ENCODE peak calls at places on chromosomes 1 and 21, in seven cellular contexts. S is aorta; N is AG09319; Y is activated T-cell treated with anti-CD3 and anti-CD28 coated beads for 24 hours; P is HFF-Myc; V is activated CD4-positive, alpha-beta T cell treated with anti-CD3 and anti-CD28 coated beads, Interleukin-2, amount 50 U/mL, for 1 hour; F is transverse colon. T is an unnamed sample.

GRCh38 chr1:87816646-87817045 is 488.0 kb downstream of the LMO4 start:
- DNase-seq in S (no peak), N (no peak), Y (no peak), V (no peak), P (no peak), F (no peak), T (no peak)

GRCh38 chr1:39859859-39860812 is 23.2 kb downstream of the TRIT1 start:
- DNase-seq in S (no peak), F (no peak), N (no peak), Y (no peak), P (no peak), V (no peak), T (no peak)

GRCh38 chr1:60942896-60943633 is 139.3 kb upstream of the NFIA start:
- DNase-seq in Y (no peak), S (no peak), F (no peak), N (no peak), V (no peak), P (no peak), T (no peak)

GRCh38 chr1:65393345-65393744 is 27.1 kb upstream of the LEPR start:
- DNase-seq in V (no peak), F (no peak), Y (peak; percentile 6), S (no peak), N (no peak), P (no peak), T (no peak)

GRCh38 chr1:217660353-217661062 is 29.4 kb downstream of the SPATA17 start:
- DNase-seq in F (no peak), N (peak; percentile 23), V (no peak), Y (no peak), P (peak; percentile 66), S (no peak), T (no peak)

GRCh38 chr1:186187601-186188000 is 187.5 kb downstream of the TPR start:
- DNase-seq in F (no peak), N (no peak), Y (no peak), S (no peak), V (no peak), P (no peak), T (no peak)

GRCh38 chr1:6624712-6625578 is at the start of gene THAP3:
- DNase-seq in P (peak; percentile 66), N (no peak), Y (peak; percentile 85), S (peak; percentile 97), F (peak; percentile 92), V (peak; percentile 93), T (peak; percentile 82)

GRCh38 chr1:153548722-153549695 is at the start of gene S100A3:
- DNase-seq in Y (no peak), V (no peak), N (no peak), P (no peak), S (peak; percentile 93), F (peak; percentile 51), T (no peak)

GRCh38 chr1:3821004-3821933 is 25.0 kb upstream of the LRRC47 start:
- DNase-seq in V (no peak), N (no peak), Y (no peak), P (no peak), S (peak; percentile 55), F (no peak), T (no peak)

GRCh38 chr1:43135857-43136781 is 36.0 kb downstream of the EBNA1BP2 start:
- DNase-seq in S (no peak), F (no peak), V (no peak), Y (no peak), P (no peak), N (no peak), T (no peak)

GRCh38 chr21:43917515-43918384 is 52.7 kb downstream of the AGPAT3 start:
- DNase-seq in F (peak; percentile 42), Y (no peak), S (peak; percentile 41), V (peak; percentile 22), P (no peak), N (no peak), T (no peak)

GRCh38 chr1:216330262-216330661 is 93.0 kb downstream of the USH2A start:
- DNase-seq in N (no peak), Y (no peak), V (no peak), S (no peak), F (no peak), P (no peak), T (no peak)

GRCh38 chr1:220810963-220811362 is 24.2 kb downstream of the MTARC1 start:
- DNase-seq in S (no peak), F (no peak), V (no peak), Y (no peak), P (no peak), N (no peak), T (no peak)

GRCh38 chr1:15680131-15680530 is 4.0 kb upstream of the PLEKHM2 start:
- DNase-seq in F (no peak), V (no peak), Y (no peak), P (no peak), S (no peak), N (peak; percentile 52), T (no peak)

GRCh38 chr1:246786606-246787238 is 62.5 kb downstream of the SCCPDH start:
- DNase-seq in F (peak; percentile 28), Y (no peak), V (no peak), S (no peak), P (no peak), N (no peak), T (no peak)

GRCh38 chr1:208654241-208654640 is 410.1 kb upstream of the PLXNA2 start:
- DNase-seq in V (no peak), N (no peak), P (no peak), F (no peak), Y (no peak), S (no peak), T (no peak)

GRCh38 chr1:145846191-145846590 is 761 bp downstream of the NUDT17 start:
- DNase-seq in V (peak; percentile 24), Y (peak; percentile 14), P (no peak), N (no peak), S (no peak), F (no peak), T (peak; percentile 15)

GRCh38 chr1:29280780-29281131 is 44.4 kb downstream of the PTPRU start:
- DNase-seq in P (no peak), V (no peak), S (no peak), F (no peak), Y (no peak), N (no peak), T (no peak)

GRCh38 chr1:37537378-37537777 is 16.7 kb downstream of the SNIP1 start:
- DNase-seq in Y (no peak), F (no peak), N (no peak), V (no peak), P (peak; percentile 9), S (no peak), T (no peak)

GRCh38 chr21:27154451-27155129 is 187.7 kb upstream of the ADAMTS5 start:
- DNase-seq in Y (no peak), V (no peak), S (no peak), F (no peak), N (no peak), P (no peak), T (no peak)

GRCh38 chr1:172940170-172940855 is 110.4 kb downstream of the TNFSF18 start:
- DNase-seq in F (no peak), P (no peak), V (no peak), N (no peak), S (no peak), Y (no peak), T (no peak)

GRCh38 chr1:169107673-169108160 is 1.2 kb downstream of the ATP1B1 start:
- DNase-seq in F (no peak), S (no peak), N (no peak), V (no peak), P (no peak), Y (no peak), T (no peak)